ENCODE peak calls at places on chromosome 1, in five cellular contexts. V, R, D, N and P are unnamed samples.

GRCh38 chr1:153683853-153684252 is 5.4 kb downstream of the NPR1 start:
- ATAC-seq in D (peak; percentile 28), N (no peak), R (no peak), V (no peak), P (peak; percentile 33)

GRCh38 chr1:84949664-84950063 is 47.2 kb downstream of the MCOLN2 start:
- ATAC-seq in D (no peak), R (no peak), V (no peak), N (no peak), P (no peak)

GRCh38 chr1:204960306-204960984 is 82.6 kb upstream of the CNTN2 start:
- ATAC-seq in N (no peak), D (no peak), R (no peak), V (peak; percentile 93), P (no peak)

GRCh38 chr1:183218981-183219621 is 33.0 kb downstream of the LAMC2 start:
- ATAC-seq in D (peak; percentile 21), R (peak; percentile 82), N (no peak), V (no peak), P (peak; percentile 82)

GRCh38 chr1:24513691-24514090 is 11.1 kb downstream of the RCAN3 start:
- ATAC-seq in V (no peak), R (no peak), D (no peak), N (no peak), P (no peak)

GRCh38 chr1:25766721-25767436 is 33.1 kb upstream of the SELENON start:
- ATAC-seq in D (no peak), N (no peak), R (no peak), V (no peak), P (no peak)

GRCh38 chr1:55286851-55287602 is 71.9 kb upstream of the USP24 start:
- ATAC-seq in V (no peak), R (peak; percentile 12), D (no peak), N (no peak), P (no peak)

GRCh38 chr1:15231714-15232201 is 15.3 kb upstream of the FHAD1 start:
- ATAC-seq in R (peak; percentile 100), N (no peak), D (peak; percentile 42), V (no peak), P (no peak)

GRCh38 chr1:172517545-172517944 is 15.4 kb upstream of the SUCO start:
- ATAC-seq in V (no peak), D (no peak), N (no peak), R (no peak), P (no peak)

GRCh38 chr1:41698916-41699860 is 214.7 kb upstream of the EDN2 start:
- ATAC-seq in D (no peak), N (no peak), V (no peak), R (peak; percentile 96), P (no peak)

GRCh38 chr1:52158218-52158617 is 16.3 kb downstream of the ZFYVE9 start:
- ATAC-seq in R (no peak), D (no peak), N (no peak), V (no peak), P (no peak)

GRCh38 chr1:93613895-93614294 is 67.7 kb downstream of the BCAR3 start:
- ATAC-seq in V (peak; percentile 17), R (no peak), D (peak; percentile 51), N (no peak), P (peak; percentile 69)

GRCh38 chr1:219988387-219988786 is 57.9 kb downstream of the EPRS1 start:
- ATAC-seq in R (peak; percentile 85), N (no peak), V (no peak), D (no peak), P (no peak)

GRCh38 chr1:153390938-153391710 is at the start of gene S100A8:
- ATAC-seq in R (no peak), V (no peak), D (peak; percentile 63), N (no peak), P (no peak)

GRCh38 chr1:174276087-174276486 is 116.8 kb downstream of the RABGAP1L start:
- ATAC-seq in R (peak; percentile 59), D (no peak), V (no peak), N (no peak), P (no peak)

GRCh38 chr1:22889213-22889827 is 83.3 kb downstream of the LACTBL1 start:
- ATAC-seq in N (peak; percentile 75), D (peak; percentile 57), V (peak; percentile 88), R (peak; percentile 74), P (no peak)

GRCh38 chr1:214586621-214587020 is 16.4 kb upstream of the CENPF start:
- ATAC-seq in D (no peak), V (no peak), R (no peak), N (no peak), P (no peak)

GRCh38 chr1:158675563-158675962 is 11.0 kb downstream of the SPTA1 start:
- ATAC-seq in N (no peak), D (no peak), R (no peak), V (no peak), P (no peak)

GRCh38 chr1:24572301-24572700 is 16.4 kb downstream of the NCMAP start:
- ATAC-seq in N (no peak), D (no peak), V (peak; percentile 43), R (peak; percentile 66), P (no peak)

GRCh38 chr1:178137238-178137637 is 43.3 kb downstream of the RASAL2 start:
- ATAC-seq in N (no peak), R (no peak), V (no peak), D (peak; percentile 48), P (no peak)

GRCh38 chr1:59285691-59286090 is 11.2 kb upstream of the FGGY start:
- ATAC-seq in V (no peak), N (no peak), R (no peak), D (no peak), P (no peak)

GRCh38 chr1:46805755-46806154 is 6.9 kb downstream of the CYP4B1 start:
- ATAC-seq in N (no peak), D (no peak), V (no peak), R (no peak), P (no peak)

GRCh38 chr1:46809071-46809470 is 10.2 kb downstream of the CYP4B1 start:
- ATAC-seq in R (no peak), D (no peak), V (no peak), N (no peak), P (no peak)

GRCh38 chr1:46806196-46807020 is 7.6 kb downstream of the CYP4B1 start:
- ATAC-seq in N (no peak), R (no peak), V (no peak), D (peak; percentile 92), P (peak; percentile 93)

GRCh38 chr1:46804926-46805325 is 6.1 kb downstream of the CYP4B1 start:
- ATAC-seq in N (no peak), R (no peak), V (no peak), D (no peak), P (no peak)

DNA sequence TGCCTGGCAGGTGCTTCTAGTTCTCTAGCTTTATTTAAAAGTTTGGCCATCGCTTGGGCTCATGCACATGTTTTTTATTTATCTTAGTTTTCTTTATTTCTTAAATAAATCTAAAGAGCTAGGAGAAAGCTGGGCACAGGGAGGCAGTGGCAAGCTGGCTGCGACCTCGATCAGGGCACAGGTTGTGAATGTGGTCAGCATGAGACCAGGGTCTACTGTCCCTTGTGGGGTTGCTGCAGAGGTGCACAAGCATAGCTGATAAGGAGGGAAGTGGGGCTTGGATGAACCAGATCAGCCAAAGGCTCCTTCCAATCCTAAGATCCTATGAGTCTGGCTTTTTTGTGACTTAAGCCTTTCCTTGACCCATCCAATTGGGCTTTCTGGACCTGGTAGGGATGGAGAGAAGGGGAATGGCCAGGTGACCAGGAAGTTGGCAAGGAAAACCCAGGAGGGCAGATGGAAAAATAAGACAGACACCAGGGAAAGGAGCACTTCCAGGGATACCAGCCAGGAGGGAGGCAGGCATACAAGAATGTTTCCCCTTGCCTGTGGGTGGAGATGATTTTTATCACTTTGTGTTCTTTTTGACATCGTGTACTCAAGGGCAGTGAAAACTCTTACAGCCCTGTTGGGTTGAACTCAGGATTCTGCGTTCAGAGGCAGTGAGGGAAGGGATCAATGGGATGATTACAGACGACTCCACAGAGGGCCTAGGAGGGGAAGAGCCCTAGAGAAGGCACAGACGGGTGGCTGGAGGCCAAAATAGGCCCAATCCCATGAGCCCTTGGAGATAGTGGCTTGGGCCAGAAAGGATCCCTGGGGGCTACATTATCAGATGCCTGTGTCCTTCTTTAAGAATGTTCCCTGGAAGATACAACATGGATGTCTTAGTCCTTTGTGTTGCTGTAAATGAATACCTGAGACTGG is 8.5 kb downstream of the CYP4B1 start:
- ATAC-seq in D (no peak), R (no peak), N (peak; percentile 59), V (no peak), P (no peak)
- TF ChIP-seq EP300 in D (no peak), R (no peak), N (no peak), V (no peak), P (no peak)

GRCh38 chr1:108560430-108561144 is 687 bp downstream of the EEIG2 start:
- ATAC-seq in N (peak; percentile 61), D (peak; percentile 70), R (peak; percentile 3), V (peak; percentile 85), P (peak; percentile 23)
- TF ChIP-seq POLR2AphosphoS5 in N (no peak), D (no peak), R (peak; percentile 48), V (peak; percentile 33), P (no peak)

DNA sequence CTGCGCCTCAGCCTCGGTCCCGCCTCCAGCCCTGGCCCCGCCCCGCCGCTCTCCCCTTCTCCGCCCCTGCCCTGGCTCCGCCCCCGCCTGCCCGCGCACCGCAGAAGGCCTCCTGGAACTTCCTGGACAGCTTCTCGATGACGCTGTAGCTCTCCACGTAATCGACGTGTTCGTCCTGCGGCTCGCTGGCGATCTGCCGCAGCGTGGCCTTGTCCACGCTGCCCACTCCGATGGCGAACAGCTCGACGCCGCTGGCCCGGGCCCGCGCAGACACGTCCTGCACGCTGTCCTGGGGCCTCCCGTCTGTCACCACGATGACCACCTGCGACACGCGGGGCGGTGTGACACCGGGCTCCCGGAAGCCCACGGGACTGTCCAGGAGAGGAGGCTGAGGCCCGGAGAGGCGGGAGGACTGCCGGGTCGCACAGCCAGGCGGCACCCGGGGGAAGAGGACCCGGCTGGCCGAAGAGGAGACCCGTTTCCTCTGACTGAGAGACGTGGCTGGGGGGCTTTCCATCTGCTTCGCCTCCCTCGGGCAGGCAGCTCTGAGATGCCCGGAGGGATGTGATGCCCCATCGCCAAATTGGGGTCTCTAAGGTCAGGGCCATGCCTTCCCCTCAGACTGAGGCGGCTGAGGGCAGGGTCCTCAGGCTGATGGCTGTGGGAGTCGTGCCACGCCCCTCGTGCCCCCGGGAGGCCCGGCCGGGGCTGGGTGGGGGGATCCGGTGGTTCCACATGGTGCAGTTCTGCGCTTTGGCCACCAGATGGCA is 4.6 kb downstream of the MATN1 start:
- ATAC-seq in V (peak; percentile 85), D (peak; percentile 93), R (peak; percentile 84), N (peak; percentile 79), P (peak; percentile 86)
- TF ChIP-seq CTCF in V (no peak), D (peak; percentile 100), R (peak; percentile 87), N (peak; percentile 98), P (peak; percentile 99)

DNA sequence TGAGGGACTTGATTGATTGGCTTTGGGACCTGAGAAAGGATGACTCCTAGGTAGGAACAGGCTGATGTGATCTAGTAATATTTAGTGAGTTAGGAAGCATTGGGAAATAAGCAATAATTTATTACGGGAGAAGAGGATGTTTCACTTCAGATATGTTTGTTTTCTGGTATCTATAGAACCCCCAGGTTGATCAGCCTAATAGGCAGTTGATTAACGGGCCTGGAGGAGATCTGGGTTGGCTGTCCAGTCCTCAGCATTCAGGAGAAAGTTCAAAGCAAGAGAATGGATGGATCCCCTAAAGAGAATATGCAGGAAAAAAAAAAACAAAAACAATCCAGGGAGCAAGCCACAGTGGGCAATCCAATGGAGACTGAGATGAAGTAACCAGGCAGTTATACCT is 48.2 kb upstream of the AKT3 start:
- ATAC-seq in D (no peak), R (no peak), N (no peak), V (no peak), P (no peak)
- TF ChIP-seq EP300 in D (no peak), R (no peak), N (no peak), V (no peak), P (no peak)